ENCODE peak calls at places on chromosomes 16 and 17, in nine cellular contexts. W, H, E, D, T, S, N, P and Y are unnamed samples.

GRCh38 chr16:27740496-27741201 is 190.7 kb downstream of the KATNIP start:
- DNase-seq in W (no peak), H (no peak), E (no peak), D (no peak), T (no peak), S (no peak), N (no peak), P (no peak), Y (no peak)

GRCh38 chr17:60971515-60972369 is 294.1 kb downstream of the BCAS3 start:
- DNase-seq in W (peak; percentile 80), H (peak; percentile 28), E (no peak), D (peak; percentile 73), T (peak; percentile 40), S (peak; percentile 22), N (no peak), P (no peak), Y (peak; percentile 20)

GRCh38 chr17:27892866-27893769 is at the start of gene LYRM9:
- DNase-seq in W (peak; percentile 81), H (peak; percentile 78), E (peak; percentile 86), D (peak; percentile 90), T (peak; percentile 94), S (peak; percentile 94), N (peak; percentile 96), P (peak; percentile 92), Y (peak; percentile 87)

GRCh38 chr17:76904116-76904515 is 35.9 kb downstream of the MGAT5B start:
- DNase-seq in W (no peak), H (no peak), E (no peak), D (no peak), T (no peak), S (no peak), N (no peak), P (no peak), Y (no peak)

GRCh38 chr16:69724414-69724873 is 1.9 kb downstream of the NQO1 start:
- DNase-seq in W (no peak), H (no peak), E (no peak), D (no peak), T (no peak), S (no peak), N (no peak), P (no peak), Y (no peak)

GRCh38 chr16:9447195-9447551 is 355.7 kb downstream of the HAPSTR1 start:
- DNase-seq in W (no peak), H (no peak), E (no peak), D (no peak), T (peak; percentile 56), S (no peak), N (no peak), P (no peak), Y (no peak)

GRCh38 chr17:20156196-20157077 is 147.3 kb downstream of the SPECC1 start:
- DNase-seq in W (peak; percentile 25), H (peak; percentile 86), E (no peak), D (peak; percentile 70), T (peak; percentile 49), S (no peak), N (peak; percentile 66), P (peak; percentile 46), Y (peak; percentile 84)

GRCh38 chr17:64506201-64506575 is at the start of gene DDX5:
- DNase-seq in W (peak; percentile 94), H (no peak), E (peak; percentile 97), D (peak; percentile 99), T (peak; percentile 98), S (peak; percentile 95), N (peak; percentile 98), P (peak; percentile 98), Y (no peak)

GRCh38 chr16:57889111-57889510 is 81.8 kb downstream of the CNGB1 start:
- DNase-seq in W (no peak), H (no peak), E (no peak), D (no peak), T (no peak), S (no peak), N (no peak), P (no peak), Y (no peak)

GRCh38 chr16:83899272-83899897 is 470 bp downstream of the MLYCD start:
- DNase-seq in W (peak; percentile 66), H (peak; percentile 53), E (no peak), D (peak; percentile 35), T (peak; percentile 61), S (peak; percentile 10), N (peak; percentile 74), P (peak; percentile 49), Y (peak; percentile 48)

GRCh38 chr17:27207073-27207511 is 86.8 kb upstream of the WSB1 start:
- DNase-seq in W (peak; percentile 71), H (peak; percentile 70), E (no peak), D (peak; percentile 19), T (no peak), S (no peak), N (no peak), P (no peak), Y (peak; percentile 80)

GRCh38 chr17:65677932-65678331 is 116.5 kb upstream of the AXIN2 start:
- DNase-seq in W (peak; percentile 29), H (no peak), E (no peak), D (no peak), T (no peak), S (no peak), N (no peak), P (no peak), Y (peak; percentile 16)

GRCh38 chr16:1287982-1288670 is 21.3 kb upstream of the UBE2I start:
- DNase-seq in W (peak; percentile 5), H (no peak), E (no peak), D (no peak), T (no peak), S (no peak), N (no peak), P (peak; percentile 65), Y (no peak)

GRCh38 chr17:51374220-51374619 is 113.9 kb downstream of the UTP18 start:
- DNase-seq in W (no peak), H (no peak), E (no peak), D (no peak), T (no peak), S (no peak), N (no peak), P (no peak), Y (no peak)

GRCh38 chr16:4972938-4973587 is 14.9 kb downstream of the SEC14L5 start:
- DNase-seq in W (no peak), H (no peak), E (no peak), D (no peak), T (no peak), S (no peak), N (no peak), P (no peak), Y (no peak)

GRCh38 chr17:4980644-4981216 is 6.7 kb downstream of the CAMTA2 start:
- DNase-seq in W (peak; percentile 46), H (no peak), E (no peak), D (peak; percentile 65), T (no peak), S (no peak), N (no peak), P (no peak), Y (peak; percentile 26)

GRCh38 chr17:75508122-75508719 is 7.1 kb downstream of the CASKIN2 start:
- DNase-seq in W (no peak), H (no peak), E (no peak), D (no peak), T (no peak), S (no peak), N (no peak), P (no peak), Y (no peak)

GRCh38 chr17:59856859-59857794 is 35.6 kb downstream of the TUBD1 start:
- DNase-seq in W (no peak), H (no peak), E (no peak), D (peak; percentile 49), T (peak; percentile 25), S (no peak), N (peak; percentile 19), P (no peak), Y (no peak)
- H3K27ac ChIP-seq in W (peak overlapping the region; percentile 27), H (no peak overlapping the region), E (no peak overlapping the region), D (peak overlapping the region; percentile 96), T (peak overlapping the region; percentile 96), S (no peak overlapping the region), N (no peak overlapping the region), P (no peak overlapping the region), Y (no peak overlapping the region)

GRCh38 chr16:87410958-87411357 is 18.8 kb downstream of the MAP1LC3B start:
- DNase-seq in W (no peak), H (no peak), E (no peak), D (no peak), T (no peak), S (no peak), N (no peak), P (no peak), Y (no peak)
- TF ChIP-seq CTCF in W (no peak), H (no peak), E (no peak), D (no peak), T (no peak), S (no peak), N (no peak), P (no peak), Y (no peak)

DNA sequence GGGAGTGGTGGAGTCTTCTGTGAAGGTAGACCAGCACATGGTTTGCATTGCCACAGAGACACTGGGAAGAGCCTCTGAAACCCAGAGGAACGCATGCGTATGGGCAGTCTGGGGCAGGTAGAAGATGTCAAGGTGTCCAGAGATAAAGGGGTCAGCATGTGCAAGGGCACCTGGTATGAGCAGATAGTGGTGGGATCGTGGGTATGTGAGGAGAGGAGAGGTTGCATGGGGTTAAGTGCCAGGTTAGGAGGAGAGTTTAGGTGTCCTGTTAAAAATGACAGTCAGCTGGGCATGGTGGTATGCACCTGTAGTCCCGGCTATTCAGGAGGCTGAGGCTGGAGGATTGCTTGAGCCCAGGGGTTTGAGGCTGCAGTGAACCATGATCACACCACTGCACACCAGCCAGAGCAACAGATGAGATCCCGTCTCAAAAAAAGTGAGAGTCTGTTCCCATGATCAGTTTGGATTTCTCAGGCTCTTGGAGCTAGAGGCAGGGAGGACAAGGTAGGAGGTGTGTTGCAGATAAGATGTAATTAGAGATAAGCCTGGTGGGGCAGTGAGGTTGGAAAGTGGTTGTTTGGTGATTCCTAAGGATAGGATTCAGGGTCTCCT is 3.0 kb downstream of the PYCARD start:
- DNase-seq in W (no peak), H (no peak), E (no peak), D (no peak), T (no peak), S (no peak), N (no peak), P (no peak), Y (no peak)
- H3K27ac ChIP-seq in W (no peak overlapping the region), H (no peak overlapping the region), E (no peak overlapping the region), D (no peak overlapping the region), T (no peak overlapping the region), S (no peak overlapping the region), N (no peak overlapping the region), P (no peak overlapping the region), Y (peak overlapping the region; percentile 89)

DNA sequence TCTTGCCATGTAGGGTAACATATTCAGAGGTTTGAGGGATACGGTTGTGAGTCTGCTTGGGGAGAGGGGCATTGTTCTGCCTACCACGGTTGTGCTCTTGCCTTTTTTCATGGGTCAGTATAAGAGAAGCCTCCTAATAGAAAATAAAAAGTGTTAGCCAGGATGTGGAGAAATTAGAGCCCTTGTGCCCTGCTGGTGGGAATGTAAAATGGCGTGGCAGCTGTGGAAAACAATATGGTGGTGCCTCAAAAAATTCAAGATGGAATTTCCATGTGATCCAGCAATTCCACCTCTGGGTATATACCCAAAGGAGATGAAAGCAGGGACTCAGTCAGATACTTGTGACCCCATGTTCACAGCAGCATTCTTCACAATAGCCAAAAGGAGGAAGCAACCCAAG is 14.2 kb upstream of the LRRC75A start:
- DNase-seq in W (no peak), H (no peak), E (no peak), D (no peak), T (no peak), S (no peak), N (no peak), P (no peak), Y (no peak)
- TF ChIP-seq CTCF in W (peak; percentile 12), H (no peak), E (no peak), D (no peak), T (no peak), S (no peak), N (no peak), P (no peak), Y (no peak)

GRCh38 chr17:340074-340473 is 12.5 kb downstream of the RPH3AL start:
- DNase-seq in W (no peak), H (no peak), E (no peak), D (no peak), T (no peak), S (no peak), N (peak; percentile 45), P (no peak), Y (no peak)
- H3K27ac ChIP-seq in W (no peak overlapping the region), H (no peak overlapping the region), E (no peak overlapping the region), D (no peak overlapping the region), T (peak overlapping the region; percentile 59), S (no peak overlapping the region), N (no peak overlapping the region), P (no peak overlapping the region), Y (no peak overlapping the region)